ENCODE peak calls at places on chromosomes 12 and 14, in four cellular contexts. V, B, Z and O are unnamed samples.

GRCh38 chr14:31263485-31264133 is 56.0 kb upstream of the HECTD1 start:
- DNase-seq in V (peak; percentile 50), B (peak; percentile 95), Z (peak; percentile 75), O (no peak)

GRCh38 chr14:92009604-92010003 is 30.3 kb downstream of the TRIP11 start:
- DNase-seq in V (no peak), B (no peak), Z (no peak), O (no peak)

GRCh38 chr14:29971101-29971500 is 43.5 kb upstream of the PRKD1 start:
- DNase-seq in V (no peak), B (no peak), Z (no peak), O (no peak)

GRCh38 chr14:104200591-104200990 is 62.2 kb downstream of the KIF26A start:
- DNase-seq in V (no peak), B (no peak), Z (no peak), O (no peak)

GRCh38 chr14:88468396-88468795 is 82.9 kb downstream of the SPATA7 start:
- DNase-seq in V (no peak), B (peak; percentile 21), Z (no peak), O (no peak)

GRCh38 chr14:30935445-30935844 is 61.1 kb downstream of the COCH start:
- DNase-seq in V (no peak), B (no peak), Z (no peak), O (no peak)

GRCh38 chr14:69573841-69574265 is 818 bp downstream of the CCDC177 start:
- DNase-seq in V (no peak), B (no peak), Z (no peak), O (no peak)

GRCh38 chr14:21626491-21627230 is 8.1 kb downstream of the OR10G2 start:
- DNase-seq in V (no peak), B (no peak), Z (no peak), O (no peak)

GRCh38 chr14:104063998-104064397 is 21.5 kb upstream of the ASPG start:
- DNase-seq in V (no peak), B (no peak), Z (no peak), O (no peak)

GRCh38 chr14:61736751-61737150 is 25.5 kb upstream of the SNAPC1 start:
- DNase-seq in V (no peak), B (no peak), Z (no peak), O (peak; percentile 3)

GRCh38 chr12:91870872-91871707 is 274.6 kb downstream of the BTG1 start:
- DNase-seq in V (no peak), B (no peak), Z (no peak), O (no peak)

GRCh38 chr12:47349770-47350408 is 270.1 kb upstream of the AMIGO2 start:
- DNase-seq in V (no peak), B (peak; percentile 74), Z (no peak), O (no peak)

GRCh38 chr12:112463478-112463877 is 44.7 kb downstream of the PTPN11 start:
- DNase-seq in V (no peak), B (no peak), Z (no peak), O (no peak)

GRCh38 chr12:112466011-112466422 is 47.3 kb downstream of the PTPN11 start:
- DNase-seq in V (no peak), B (no peak), Z (no peak), O (no peak)

GRCh38 chr12:112466835-112467234 is 48.1 kb downstream of the PTPN11 start:
- DNase-seq in V (no peak), B (no peak), Z (no peak), O (no peak)

GRCh38 chr12:112468041-112468440 is 49.3 kb downstream of the PTPN11 start:
- DNase-seq in V (no peak), B (no peak), Z (no peak), O (no peak)

DNA sequence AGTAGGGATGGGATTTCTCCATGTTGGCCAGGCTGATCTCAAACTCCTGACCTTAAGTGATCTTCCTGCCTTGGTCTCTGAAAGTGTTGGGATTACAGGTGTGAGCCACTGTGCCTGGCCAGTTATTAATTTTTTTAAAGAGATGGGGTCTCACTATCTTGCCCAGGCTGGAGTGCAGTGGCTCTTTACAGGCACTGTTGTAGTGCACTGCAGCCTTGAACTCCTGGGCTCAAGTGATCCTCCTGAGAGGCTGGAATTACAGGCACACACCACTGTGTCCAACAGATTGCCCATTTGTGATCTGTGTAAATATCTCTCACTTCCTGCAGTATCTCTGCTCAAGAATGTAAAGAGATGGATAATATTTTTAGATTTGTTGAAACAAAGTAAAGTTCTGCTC is 45.9 kb downstream of the PTPN11 start:
- DNase-seq in V (no peak), B (no peak), Z (no peak), O (no peak)
- TF ChIP-seq POLR2A in V (no peak), B (no peak), Z (no peak), O (no peak)

GRCh38 chr12:27824126-27824842 is 44.2 kb upstream of the MANSC4 start:
- DNase-seq in V (no peak), B (no peak), Z (peak; percentile 64), O (no peak)

GRCh38 chr12:27822076-27822712 is 42.2 kb upstream of the MANSC4 start:
- DNase-seq in V (no peak), B (peak; percentile 95), Z (no peak), O (no peak)

GRCh38 chr12:27820564-27820963 is 40.5 kb upstream of the MANSC4 start:
- DNase-seq in V (no peak), B (peak; percentile 4), Z (no peak), O (no peak)

GRCh38 chr12:27823038-27823437 is 43.0 kb upstream of the MANSC4 start:
- DNase-seq in V (no peak), B (no peak), Z (no peak), O (no peak)

DNA sequence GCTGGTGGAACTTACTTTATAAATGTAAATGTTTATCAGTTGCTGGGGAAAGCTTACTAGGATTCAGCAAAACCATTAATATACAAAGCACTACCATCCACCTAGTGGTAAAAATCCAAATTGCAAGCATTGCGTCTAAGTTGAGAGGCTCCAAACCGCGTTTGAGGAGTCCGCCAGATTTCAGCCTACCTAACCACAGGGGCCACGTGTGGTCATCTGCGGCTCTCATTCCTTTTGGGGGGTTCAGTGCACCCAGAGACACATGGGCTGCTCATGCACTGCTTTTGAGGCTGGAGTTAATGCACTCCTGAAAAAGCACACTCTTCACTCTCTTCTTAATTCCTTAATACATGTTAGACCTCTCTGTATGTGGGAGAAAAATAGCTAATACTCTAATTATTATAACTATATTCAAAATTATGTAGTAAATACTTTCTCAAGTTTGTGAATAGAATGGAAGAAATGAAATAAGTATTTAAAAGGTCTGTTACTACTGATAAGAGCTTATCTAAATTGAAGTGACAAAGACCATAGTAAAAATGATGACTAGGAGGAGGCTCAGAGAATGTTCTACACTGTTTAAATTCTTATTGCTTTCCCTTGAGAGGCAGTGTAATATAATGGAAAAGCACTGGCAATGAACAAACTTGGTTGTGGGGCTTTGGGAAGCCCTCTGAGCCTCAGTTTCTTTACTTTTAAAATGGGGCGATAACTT is 41.4 kb upstream of the MANSC4 start:
- DNase-seq in V (peak; percentile 17), B (peak; percentile 89), Z (peak; percentile 70), O (peak; percentile 81)
- TF ChIP-seq POLR2A in V (no peak), B (no peak), Z (no peak), O (no peak)

GRCh38 chr14:65191716-65192115 is 89.4 kb upstream of the MAX start:
- DNase-seq in V (no peak), B (no peak), Z (no peak), O (no peak)

GRCh38 chr14:65192686-65193085 is 90.4 kb upstream of the MAX start:
- DNase-seq in V (no peak), B (no peak), Z (no peak), O (no peak)

GRCh38 chr14:65193891-65194290 is 91.6 kb upstream of the MAX start:
- DNase-seq in V (no peak), B (no peak), Z (no peak), O (no peak)

GRCh38 chr14:65198346-65198745 is 96.0 kb upstream of the MAX start:
- DNase-seq in V (no peak), B (no peak), Z (no peak), O (no peak)

DNA sequence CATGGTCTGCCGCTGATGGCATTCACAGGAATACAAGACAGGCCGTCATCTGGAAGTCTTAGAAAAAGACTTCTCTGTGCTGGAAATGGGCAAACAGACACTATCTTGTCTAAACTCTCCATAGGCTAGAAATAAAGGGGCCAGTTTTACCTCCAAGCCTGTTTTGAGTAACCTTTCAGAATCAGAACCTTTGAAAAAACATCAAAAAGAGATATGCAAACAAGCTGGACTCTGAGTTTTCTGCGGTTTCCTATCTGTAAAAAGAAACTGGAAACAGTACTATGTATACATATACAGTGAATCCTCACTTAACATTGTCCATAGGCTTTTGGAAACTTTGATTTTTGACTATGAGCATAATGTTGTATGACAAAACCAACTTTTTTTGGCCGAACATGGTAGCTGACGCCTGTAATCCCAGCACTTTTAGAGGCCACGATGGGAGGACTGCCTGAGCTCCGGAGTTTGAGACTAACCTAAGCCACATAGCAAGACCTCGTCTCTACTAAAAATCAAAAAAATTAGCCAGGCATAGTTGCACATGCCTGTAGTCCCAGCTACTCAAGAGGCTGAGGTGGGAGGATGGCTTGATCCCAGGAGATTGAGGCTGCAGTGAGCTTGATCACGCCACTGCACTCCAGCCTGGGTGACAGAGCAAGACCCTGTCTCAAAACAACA is 92.9 kb upstream of the MAX start:
- DNase-seq in V (no peak), B (no peak), Z (no peak), O (no peak)
- TF ChIP-seq POLR2A in V (no peak), B (no peak), Z (no peak), O (no peak)

DNA sequence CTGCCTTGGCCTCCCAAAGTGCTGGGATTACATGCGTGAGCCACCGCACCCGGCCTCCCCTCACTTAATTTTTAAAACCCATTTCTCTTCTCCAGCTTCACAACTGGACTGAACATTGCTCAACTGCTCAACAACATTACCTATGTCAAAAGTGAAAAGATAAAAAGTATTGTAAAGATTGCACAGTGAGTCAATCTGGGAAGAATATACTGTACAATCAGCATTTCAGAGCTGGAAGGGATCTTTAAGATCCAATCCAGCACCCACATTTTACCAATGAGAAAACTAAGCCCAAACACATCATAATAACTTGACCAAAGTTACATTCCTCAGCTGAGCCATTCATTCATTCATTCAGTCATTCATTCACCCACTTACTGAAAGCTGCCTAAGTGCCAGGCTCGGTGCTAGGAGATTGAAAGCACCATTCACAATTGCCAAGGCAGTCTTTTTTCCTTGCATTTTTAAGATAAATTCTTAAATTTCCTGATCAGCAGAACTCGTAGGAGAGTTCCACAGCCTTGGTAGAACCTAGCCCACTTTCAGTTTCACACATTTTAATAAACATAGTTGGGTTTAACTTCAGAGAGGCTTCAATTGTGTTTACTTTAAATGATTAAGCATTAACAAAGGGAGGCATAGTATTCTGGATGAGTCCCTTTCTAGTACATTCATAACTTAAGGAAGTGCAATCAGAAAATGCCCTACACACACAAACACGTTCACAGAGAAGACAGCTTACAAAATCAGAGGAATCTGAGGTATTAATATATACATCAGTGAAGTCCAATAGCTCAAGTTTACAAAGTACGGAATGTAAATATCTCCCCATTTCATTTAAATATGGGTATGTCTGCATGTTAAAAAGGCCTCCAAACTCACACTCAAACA is 3.0 kb downstream of the GALNT4 start:
- DNase-seq in V (no peak), B (peak; percentile 22), Z (no peak), O (no peak)
- TF ChIP-seq POLR2A in V (no peak), B (no peak), Z (no peak), O (no peak)